ENCODE peak calls at places on chromosomes 1 and 21, in ten cellular contexts. O, M, U, B, D, T, Q, G, P and H are unnamed samples. For H3K9me3, the result is how much of the 10 kb centered on the place peaks cover.

GRCh38 chr1:65002156-65002507 is 35.8 kb upstream of the JAK1 start:
- DNase-seq in O (peak), M (no peak), U (no peak), B (no peak), D (no peak), T (no peak), Q (no peak), G (no peak), P (no peak), H (no peak)

GRCh38 chr1:2526824-2527552 is 592 bp upstream of the PANK4 start:
- DNase-seq in O (no peak), M (peak), U (no peak), B (no peak), D (no peak), T (peak), Q (no peak), G (peak), P (peak), H (no peak)

GRCh38 chr1:229093546-229094336 is 177.2 kb upstream of the RAB4A start:
- DNase-seq in O (no peak), M (no peak), U (no peak), B (no peak), D (no peak), T (no peak), Q (no peak), G (no peak), P (no peak), H (no peak)

GRCh38 chr1:232534552-232535517 is 95.1 kb downstream of the SIPA1L2 start:
- DNase-seq in O (no peak), M (no peak), U (no peak), B (no peak), D (no peak), T (no peak), Q (no peak), G (no peak), P (no peak), H (no peak)

GRCh38 chr1:107184888-107185287 is 44.0 kb downstream of the NTNG1 start:
- DNase-seq in O (no peak), M (no peak), U (no peak), B (no peak), D (no peak), T (no peak), Q (no peak), G (no peak), P (no peak), H (no peak)

GRCh38 chr1:156926175-156926574 is 5.7 kb downstream of the LRRC71 start:
- DNase-seq in O (no peak), M (no peak), U (peak), B (no peak), D (no peak), T (peak), Q (no peak), G (peak), P (peak), H (peak)

GRCh38 chr1:233587958-233588799 is 25.7 kb upstream of the KCNK1 start:
- DNase-seq in O (no peak), M (no peak), U (peak), B (no peak), D (no peak), T (no peak), Q (no peak), G (peak), P (no peak), H (peak)

GRCh38 chr1:43140010-43140409 is 32.1 kb downstream of the EBNA1BP2 start:
- DNase-seq in O (no peak), M (no peak), U (no peak), B (no peak), D (no peak), T (no peak), Q (no peak), G (no peak), P (no peak), H (no peak)

GRCh38 chr1:158445371-158445770 is 16.3 kb upstream of the OR10K1 start:
- DNase-seq in O (no peak), M (no peak), U (no peak), B (no peak), D (no peak), T (no peak), Q (no peak), G (no peak), P (no peak), H (no peak)

GRCh38 chr1:45623972-45624371 is at the start of gene CCDC17:
- DNase-seq in O (no peak), M (no peak), U (no peak), B (no peak), D (no peak), T (peak), Q (no peak), G (no peak), P (no peak), H (no peak)

GRCh38 chr1:20727746-20728316 is 4.7 kb downstream of the SH2D5 start:
- DNase-seq in O (no peak), M (no peak), U (peak), B (no peak), D (no peak), T (no peak), Q (no peak), G (no peak), P (no peak), H (no peak)

GRCh38 chr1:25664357-25664796 is 47.8 kb downstream of the MAN1C1 start:
- DNase-seq in O (no peak), M (no peak), U (no peak), B (no peak), D (no peak), T (no peak), Q (no peak), G (no peak), P (no peak), H (no peak)

GRCh38 chr1:4527819-4528218 is 126.6 kb upstream of the AJAP1 start:
- DNase-seq in O (no peak), M (no peak), U (no peak), B (no peak), D (no peak), T (no peak), Q (no peak), G (no peak), P (no peak), H (no peak)

GRCh38 chr1:171487038-171487437 is 1.7 kb downstream of the PRRC2C start:
- DNase-seq in O (no peak), M (no peak), U (no peak), B (no peak), D (no peak), T (no peak), Q (no peak), G (no peak), P (no peak), H (no peak)
- H3K27ac ChIP-seq in O (no peak), M (peak), U (no peak), B (peak), D (no peak), T (no peak), Q (peak), G (no peak), P (no peak), H (no peak)

DNA sequence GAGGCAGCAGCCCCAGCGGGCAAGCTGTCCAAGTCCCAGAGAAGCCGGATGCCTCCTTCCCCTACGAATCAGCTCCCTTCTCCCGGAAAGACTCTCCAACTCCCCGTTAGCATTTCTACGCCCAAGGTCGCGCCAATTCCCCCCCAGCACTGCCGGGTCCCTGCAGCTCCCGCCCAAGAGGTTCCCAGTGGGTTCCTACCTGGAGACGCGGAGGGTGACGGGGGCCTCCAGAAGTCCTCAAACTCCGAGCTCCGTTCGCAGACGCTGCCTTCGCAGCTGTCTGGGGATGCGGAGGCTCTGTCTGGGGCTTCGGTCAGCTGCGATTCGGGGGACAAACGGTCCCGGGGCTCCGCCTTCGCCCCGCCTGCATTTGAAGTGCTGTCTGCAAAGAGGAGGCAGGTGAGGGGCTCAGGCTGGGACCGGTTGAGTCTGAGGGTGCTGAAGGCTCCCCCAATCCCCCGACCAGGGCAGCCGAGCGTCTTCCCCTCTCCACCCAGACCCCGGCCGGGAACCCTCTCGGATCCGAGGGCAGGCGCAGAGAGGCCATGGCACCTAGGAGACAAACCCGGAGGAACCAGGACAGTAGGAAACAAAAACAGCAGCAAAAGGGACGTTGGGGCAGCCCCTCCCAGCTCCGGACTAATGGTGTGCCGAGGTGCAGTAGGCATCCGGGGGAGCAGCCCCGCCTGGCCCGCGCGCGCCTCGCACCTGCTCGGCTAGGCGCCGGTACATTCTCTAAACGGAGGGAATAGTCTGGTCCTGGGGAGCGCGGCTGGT is 3.9 kb downstream of the GFI1 start:
- DNase-seq in O (no peak), M (no peak), U (no peak), B (no peak), D (peak), T (peak), Q (no peak), G (no peak), P (no peak), H (peak)
- H3K4me3 ChIP-seq in O (peak), M (peak), U (peak), B (peak), D (peak), T (peak), Q (peak), G (peak), P (no peak), H (peak)

GRCh38 chr1:125066385-125066784 is 3881.6 kb downstream of the SRGAP2C start:
- DNase-seq in O (no peak), M (no peak), U (peak), B (no peak), D (peak), T (no peak), Q (no peak), G (peak), P (no peak), H (peak)
- H3K9me3 ChIP-seq in O (under half), M (under half), U (under half), B (under half), D (under half), T (under half), Q (under half), G (under half), P (under half), H (under half)

GRCh38 chr1:68210027-68210426 is 22.3 kb downstream of the WLS start:
- DNase-seq in O (no peak), M (no peak), U (no peak), B (no peak), D (no peak), T (no peak), Q (no peak), G (no peak), P (no peak), H (no peak)
- H3K27ac ChIP-seq in O (no peak), M (no peak), U (no peak), B (no peak), D (no peak), T (no peak), Q (no peak), G (no peak), P (no peak), H (no peak)

GRCh38 chr1:116899529-116899928 is 10.2 kb upstream of the PTGFRN start:
- DNase-seq in O (no peak), M (no peak), U (no peak), B (no peak), D (no peak), T (no peak), Q (no peak), G (no peak), P (no peak), H (no peak)

GRCh38 chr1:116902718-116903390 is 6.9 kb upstream of the PTGFRN start:
- DNase-seq in O (no peak), M (no peak), U (no peak), B (no peak), D (no peak), T (no peak), Q (no peak), G (no peak), P (no peak), H (no peak)

GRCh38 chr1:116902027-116902426 is 7.7 kb upstream of the PTGFRN start:
- DNase-seq in O (no peak), M (no peak), U (no peak), B (no peak), D (no peak), T (no peak), Q (no peak), G (no peak), P (no peak), H (no peak)

GRCh38 chr1:116904791-116905320 is 4.9 kb upstream of the PTGFRN start:
- DNase-seq in O (no peak), M (no peak), U (no peak), B (no peak), D (no peak), T (peak), Q (no peak), G (no peak), P (no peak), H (no peak)

DNA sequence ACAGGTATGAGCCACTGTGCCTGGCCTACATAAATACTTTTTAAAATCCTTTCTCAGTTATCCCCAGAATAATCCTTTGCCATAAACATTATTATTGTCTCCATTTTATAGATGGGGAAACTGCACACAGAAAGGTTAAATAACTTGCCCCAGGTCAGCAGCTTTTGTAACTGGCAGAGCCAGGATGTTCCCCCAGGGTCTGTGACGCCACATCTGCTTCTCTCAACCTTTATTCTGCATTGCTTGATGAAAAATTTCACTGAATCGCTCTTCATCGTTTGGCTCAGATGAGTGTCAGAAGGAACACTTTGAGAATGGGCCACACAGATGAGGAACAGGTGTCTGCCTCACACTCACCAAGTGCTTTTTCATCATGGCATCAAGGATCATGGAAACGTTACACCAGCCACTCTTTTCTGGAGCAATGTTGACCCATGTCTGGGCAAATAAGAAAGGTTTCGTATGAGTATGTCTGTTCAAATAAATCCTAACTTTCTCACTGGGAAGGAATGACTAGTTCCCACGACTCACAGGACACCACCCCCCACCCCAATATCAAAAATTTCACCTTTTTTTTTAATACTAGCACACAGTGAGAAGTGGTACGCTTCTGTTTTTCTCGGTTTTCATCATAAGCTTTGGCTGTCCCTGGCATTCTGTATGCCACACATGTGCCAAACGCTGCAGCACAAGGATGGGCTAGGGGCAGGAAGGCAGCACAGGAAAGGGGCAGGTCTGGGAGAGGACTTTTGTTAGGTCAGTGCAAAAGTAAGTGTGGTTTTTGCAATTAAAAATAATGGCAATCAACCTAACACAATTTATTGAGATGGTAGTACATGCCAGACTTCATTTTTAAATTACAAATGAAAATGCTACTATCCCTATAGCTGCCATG is 9.0 kb upstream of the PTGFRN start:
- DNase-seq in O (no peak), M (no peak), U (no peak), B (no peak), D (no peak), T (no peak), Q (no peak), G (no peak), P (no peak), H (no peak)
- H3K4me3 ChIP-seq in O (no peak), M (no peak), U (no peak), B (no peak), D (no peak), T (no peak), Q (no peak), G (no peak), P (no peak), H (no peak)

GRCh38 chr1:199946305-199947155 is 81.0 kb upstream of the NR5A2 start:
- DNase-seq in O (no peak), M (no peak), U (no peak), B (no peak), D (peak), T (no peak), Q (no peak), G (no peak), P (no peak), H (no peak)
- H3K9me3 ChIP-seq in O (under half), M (under half), U (under half), B (under half), D (under half), T (under half), Q (under half), G (under half), P (under half), H (under half)

GRCh38 chr21:36915014-36915700 is 51.3 kb downstream of the HLCS start:
- DNase-seq in O (no peak), M (no peak), U (no peak), B (no peak), D (no peak), T (no peak), Q (no peak), G (no peak), P (no peak), H (no peak)
- H3K27ac ChIP-seq in O (no peak), M (no peak), U (no peak), B (no peak), D (no peak), T (no peak), Q (no peak), G (no peak), P (peak), H (no peak)